ENCODE peak calls at places on chromosomes 5 and 9, in four cellular contexts. Z, Y, V and K are unnamed samples.
A peak's percentile ranks its signal among the peaks of the same experiment; 100 is the strongest.

GRCh38 chr5:153584131-153584530 is 93.7 kb downstream of the GRIA1 start:
- DNase-seq in Z (no peak), V (no peak), Y (no peak), K (peak; percentile 1)

GRCh38 chr5:131204964-131205363 is 34.2 kb downstream of the LYRM7 start:
- DNase-seq in Y (no peak), Z (no peak), V (no peak), K (no peak)

GRCh38 chr5:24272735-24273134 is 372.0 kb downstream of the CDH10 start:
- DNase-seq in Z (no peak), Y (no peak), V (no peak), K (no peak)

GRCh38 chr5:180222056-180222455 is 13.0 kb upstream of the RASGEF1C start:
- DNase-seq in Z (no peak), Y (no peak), V (no peak), K (no peak)

GRCh38 chr5:96781031-96781733 is 26.6 kb downstream of the ERAP1 start:
- DNase-seq in Y (no peak), V (no peak), Z (peak; percentile 77), K (no peak)

GRCh38 chr9:115393976-115394775 is 276.2 kb upstream of the TNC start:
- DNase-seq in Z (peak; percentile 32), Y (no peak), V (no peak), K (no peak)

GRCh38 chr5:82426419-82427154 is 148.4 kb upstream of the RPS23 start:
- DNase-seq in Y (no peak), V (no peak), Z (no peak), K (no peak)

GRCh38 chr5:103217101-103217500 is 41.5 kb upstream of the MACIR start:
- DNase-seq in V (no peak), Y (no peak), Z (no peak), K (peak; percentile 24)

GRCh38 chr5:115377468-115378217 is 81.2 kb upstream of the CCDC112 start:
- DNase-seq in V (no peak), Y (no peak), Z (peak; percentile 86), K (peak; percentile 16)

GRCh38 chr5:53001541-53001940 is 12.4 kb downstream of the ITGA2 start:
- DNase-seq in Y (no peak), V (no peak), Z (no peak), K (no peak)
- H3K9me3 ChIP-seq in Y (no peaks in the 10 kb centered on the region), V (no peaks in the 10 kb centered on the region), Z (no peaks in the 10 kb centered on the region), K (no peaks in the 10 kb centered on the region)

GRCh38 chr9:4400731-4401130 is 89.5 kb upstream of the SLC1A1 start:
- DNase-seq in Y (no peak), V (no peak), Z (no peak), K (no peak)
- H3K27me3 ChIP-seq in Y (no peaks in the 10 kb centered on the region), V (no peaks in the 10 kb centered on the region), Z (no peaks in the 10 kb centered on the region), K (no peaks in the 10 kb centered on the region)

DNA sequence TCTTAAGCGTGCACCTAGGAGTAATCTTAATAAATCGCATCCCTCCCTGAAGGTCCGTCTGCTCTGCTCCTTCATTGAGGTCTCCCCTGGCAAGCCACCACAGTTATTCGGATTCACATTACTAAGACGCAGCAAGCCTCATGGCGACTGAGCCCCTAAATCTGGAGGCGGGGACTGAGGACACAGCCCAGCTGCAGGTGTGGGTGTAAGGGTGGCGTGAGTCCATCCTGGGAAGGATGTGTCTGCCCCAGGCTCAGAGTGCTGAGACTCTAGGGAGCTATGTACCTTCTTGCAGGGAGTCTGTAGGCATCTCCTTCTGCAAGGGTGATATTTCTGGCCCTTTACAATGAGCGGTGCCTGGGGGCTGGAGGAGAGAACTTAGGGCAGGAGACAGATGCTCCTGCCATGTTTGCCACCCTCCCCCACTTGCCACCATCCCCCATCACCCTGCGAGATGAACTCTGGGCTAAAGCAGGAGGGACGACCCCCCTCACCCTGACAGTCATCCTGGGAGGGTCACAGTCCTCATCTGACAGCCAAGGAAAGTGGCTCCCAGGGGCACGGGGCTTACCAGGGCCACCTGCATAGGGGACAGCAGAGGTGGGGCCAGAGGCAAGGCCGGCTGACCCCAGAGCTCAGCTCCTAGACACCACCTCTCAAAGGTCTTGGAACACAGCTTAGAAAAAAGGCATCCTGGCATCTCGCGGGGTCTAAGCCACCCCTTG is 76.4 kb upstream of the FCN1 start:
- DNase-seq in Y (peak; percentile 67), Z (no peak), V (peak; percentile 55), K (no peak)
- H3K9me3 ChIP-seq in Y (no peaks in the 10 kb centered on the region), Z (no peaks in the 10 kb centered on the region), V (peaks cover 11% of the 10 kb centered on the region), K (no peaks in the 10 kb centered on the region)

DNA sequence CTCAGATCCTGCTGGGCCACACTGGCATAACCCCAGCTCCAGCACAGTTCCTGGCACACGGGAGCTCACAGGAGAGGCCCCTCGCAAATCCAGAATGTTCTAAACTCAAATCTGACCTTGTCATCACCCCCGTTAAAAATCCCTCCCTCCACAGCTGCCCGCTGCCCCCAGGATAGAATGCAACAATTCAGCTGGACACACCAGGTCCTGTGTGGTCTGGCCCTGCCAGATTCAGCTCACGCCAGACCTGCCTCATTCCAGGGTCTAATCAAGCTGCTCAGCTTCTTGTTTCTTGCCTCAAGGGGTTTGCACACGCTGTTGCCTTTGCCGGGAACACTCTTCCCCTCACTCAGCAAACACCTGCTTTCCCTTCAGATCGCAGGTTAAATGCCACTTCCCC is 45.0 kb upstream of the ASS1 start:
- DNase-seq in V (no peak), Z (no peak), Y (no peak), K (no peak)
- H3K27me3 ChIP-seq in V (no peaks in the 10 kb centered on the region), Z (no peaks in the 10 kb centered on the region), Y (no peaks in the 10 kb centered on the region), K (no peaks in the 10 kb centered on the region)

DNA sequence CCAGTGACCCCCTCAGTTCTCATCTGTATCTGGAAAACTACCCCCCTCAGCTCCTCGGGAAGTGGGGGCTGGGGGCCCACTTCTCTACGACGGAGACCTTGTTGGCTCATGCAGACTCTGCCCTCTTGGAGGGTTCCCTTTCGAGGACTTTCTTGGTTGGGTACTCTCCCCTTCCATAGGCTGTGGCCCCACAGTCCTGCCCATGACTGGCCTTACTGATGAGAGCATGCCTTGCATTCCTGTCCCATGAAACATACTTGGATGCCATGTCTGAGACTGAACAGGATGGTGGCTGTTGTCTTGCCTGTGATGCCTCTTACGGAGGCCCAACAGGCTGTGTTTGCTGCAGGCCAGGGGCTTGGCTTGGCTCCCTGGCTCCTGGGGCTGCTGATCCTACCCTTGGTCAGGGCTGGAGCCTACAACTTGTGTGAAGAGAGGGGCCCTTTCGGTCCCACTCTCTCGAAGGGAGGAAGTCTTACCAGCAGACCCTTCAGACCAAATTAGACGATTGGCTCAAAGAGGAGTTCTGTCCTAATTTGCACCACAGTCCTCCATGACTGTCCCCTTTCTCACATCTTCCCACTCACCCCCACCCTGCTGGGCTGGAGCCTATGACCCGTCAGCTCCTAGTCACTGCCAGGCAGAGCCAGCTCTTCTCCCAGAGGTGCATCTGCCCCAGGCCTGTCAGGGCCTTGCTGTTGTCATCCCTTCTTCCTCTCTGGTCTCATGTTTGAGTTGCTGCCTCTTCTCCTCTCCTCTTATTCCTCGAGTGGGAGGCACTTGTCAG is 109.9 kb downstream of the CACNA1B start:
- DNase-seq in Y (peak; percentile 47), V (no peak), Z (no peak), K (no peak)
- H3K9me3 ChIP-seq in Y (no peaks in the 10 kb centered on the region), V (peaks cover 17% of the 10 kb centered on the region), Z (no peaks in the 10 kb centered on the region), K (no peaks in the 10 kb centered on the region)

GRCh38 chr5:168749391-168750100 is 170.4 kb upstream of the PANK3 start:
- DNase-seq in V (no peak), Z (no peak), Y (peak; percentile 54), K (no peak)

GRCh38 chr5:168752012-168752411 is 172.8 kb upstream of the PANK3 start:
- DNase-seq in Z (no peak), V (no peak), Y (peak; percentile 20), K (no peak)

GRCh38 chr5:168752416-168753190 is 173.4 kb upstream of the PANK3 start:
- DNase-seq in Z (no peak), Y (peak; percentile 64), V (no peak), K (no peak)

GRCh38 chr5:168747987-168748777 is 169.0 kb upstream of the PANK3 start:
- DNase-seq in Z (peak; percentile 25), V (peak; percentile 63), Y (no peak), K (peak; percentile 52)

GRCh38 chr5:168750926-168751325 is 171.8 kb upstream of the PANK3 start:
- DNase-seq in Z (no peak), V (no peak), Y (peak; percentile 76), K (no peak)
- H3K27me3 ChIP-seq in Z (no peaks in the 10 kb centered on the region), V (peaks cover 86% of the 10 kb centered on the region), Y (no peaks in the 10 kb centered on the region), K (peaks cover 25% of the 10 kb centered on the region)

DNA sequence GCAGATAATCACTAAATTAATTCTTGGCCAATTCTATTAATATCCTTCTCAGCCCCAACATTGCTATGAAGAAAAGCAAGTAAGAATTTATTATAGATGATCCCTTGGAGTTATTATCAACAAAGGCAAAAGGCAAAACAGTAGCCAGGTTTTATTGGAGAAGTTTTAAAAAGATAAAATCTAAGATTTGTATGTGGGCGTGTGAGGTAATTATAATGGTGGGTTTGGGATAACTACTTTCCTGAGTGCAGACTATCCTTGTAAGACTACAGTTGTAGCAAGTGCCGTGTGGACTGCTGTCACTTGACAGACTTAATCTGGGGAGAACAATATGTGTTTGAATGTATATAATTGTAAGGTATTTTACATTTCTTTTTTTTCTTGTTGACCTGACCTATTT is 23.2 kb downstream of the SLC31A1 start:
- DNase-seq in Z (no peak), Y (no peak), V (no peak), K (no peak)
- H3K9me3 ChIP-seq in Z (no peaks in the 10 kb centered on the region), Y (no peaks in the 10 kb centered on the region), V (no peaks in the 10 kb centered on the region), K (no peaks in the 10 kb centered on the region)